ENCODE peak calls at places on chromosomes 3 and 15, in ten cellular contexts. N is WERI-Rb-1; F is SJCRH30; J is KBM-7; Z is GM20000; O is NCI-H510A; P is substantia nigra; K is CD8-positive, alpha-beta T cell; U is effector CD4-positive, alpha-beta T cell; Q is GM13977. X is an unnamed sample.

GRCh38 chr3:24591661-24592555 is 97.3 kb upstream of the THRB start:
- DNase-seq in N (no peak), F (no peak), J (no peak), Z (no peak), O (no peak), P (no peak), K (no peak), U (no peak), Q (no peak), X (no peak)

GRCh38 chr3:12643010-12643380 is 20.9 kb downstream of the RAF1 start:
- DNase-seq in N (peak), F (no peak), J (no peak), Z (no peak), O (no peak), P (no peak), K (no peak), U (no peak), Q (no peak), X (no peak)

GRCh38 chr3:142497729-142498128 is 49.9 kb upstream of the XRN1 start:
- DNase-seq in N (no peak), F (no peak), J (no peak), Z (no peak), O (no peak), P (no peak), K (no peak), U (no peak), Q (no peak), X (no peak)

GRCh38 chr3:11188231-11188630 is 33.9 kb downstream of the HRH1 start:
- DNase-seq in N (no peak), F (no peak), J (no peak), Z (no peak), O (no peak), P (no peak), K (no peak), U (no peak), Q (no peak), X (no peak)

GRCh38 chr3:100744671-100745070 is 35.4 kb downstream of the TFG start:
- DNase-seq in N (no peak), F (no peak), J (no peak), Z (no peak), O (no peak), P (no peak), K (no peak), U (no peak), Q (no peak), X (no peak)

GRCh38 chr15:82677720-82678323 is 30.7 kb upstream of the CPEB1 start:
- DNase-seq in N (no peak), F (no peak), J (no peak), Z (no peak), O (no peak), P (no peak), K (no peak), U (no peak), Q (no peak), X (no peak)

GRCh38 chr3:149581681-149582349 is 76.0 kb downstream of the WWTR1 start:
- DNase-seq in N (no peak), F (peak), J (peak), Z (no peak), O (peak), P (no peak), K (no peak), U (no peak), Q (no peak), X (no peak)

GRCh38 chr3:48407542-48408099 is 22.3 kb downstream of the PLXNB1 start:
- DNase-seq in N (no peak), F (no peak), J (no peak), Z (peak), O (no peak), P (no peak), K (no peak), U (no peak), Q (peak), X (no peak)

GRCh38 chr3:5082658-5083030 is 39.4 kb upstream of the ARL8B start:
- DNase-seq in N (no peak), F (no peak), J (no peak), Z (no peak), O (no peak), P (no peak), K (no peak), U (no peak), Q (no peak), X (no peak)

GRCh38 chr3:161104561-161105551 is at the start of gene B3GALNT1:
- DNase-seq in N (peak), F (no peak), J (no peak), Z (peak), O (peak), P (no peak), K (no peak), U (no peak), Q (peak), X (no peak)

GRCh38 chr3:148975277-148975676 is 16.1 kb upstream of the GYG1 start:
- DNase-seq in N (no peak), F (no peak), J (no peak), Z (no peak), O (no peak), P (no peak), K (no peak), U (no peak), Q (no peak), X (no peak)

GRCh38 chr3:102536479-102536878 is 101.7 kb downstream of the ZPLD1 start:
- DNase-seq in N (peak), F (peak), J (peak), Z (peak), O (no peak), P (no peak), K (no peak), U (no peak), Q (peak), X (peak)

GRCh38 chr15:92984161-92984560 is 84.0 kb downstream of the CHD2 start:
- DNase-seq in N (no peak), F (no peak), J (no peak), Z (no peak), O (no peak), P (no peak), K (no peak), U (no peak), Q (no peak), X (no peak)

GRCh38 chr3:169137943-169138342 is 525.6 kb downstream of the MECOM start:
- DNase-seq in N (no peak), F (no peak), J (no peak), Z (no peak), O (no peak), P (no peak), K (no peak), U (no peak), Q (no peak), X (no peak)

GRCh38 chr3:183253961-183254815 is 1.1 kb downstream of the B3GNT5 start:
- DNase-seq in N (peak), F (peak), J (peak), Z (peak), O (no peak), P (no peak), K (no peak), U (no peak), Q (peak), X (no peak)

GRCh38 chr3:188881954-188882641 is 289.7 kb upstream of the TPRG1 start:
- DNase-seq in N (no peak), F (no peak), J (no peak), Z (no peak), O (no peak), P (no peak), K (no peak), U (no peak), Q (no peak), X (no peak)

GRCh38 chr3:51343918-51344687 is 41.0 kb upstream of the MANF start:
- DNase-seq in N (no peak), F (no peak), J (no peak), Z (no peak), O (no peak), P (no peak), K (no peak), U (no peak), Q (no peak), X (no peak)

GRCh38 chr15:51199541-51199940 is 104.8 kb upstream of the TNFAIP8L3 start:
- DNase-seq in N (peak), F (peak), J (no peak), Z (no peak), O (no peak), P (no peak), K (no peak), U (no peak), Q (no peak), X (no peak)

GRCh38 chr3:10150987-10151386 is 9.4 kb downstream of the VHL start:
- DNase-seq in N (no peak), F (no peak), J (no peak), Z (no peak), O (no peak), P (no peak), K (no peak), U (no peak), Q (no peak), X (no peak)

GRCh38 chr15:41824062-41824745 is 3.7 kb upstream of the JMJD7 start:
- DNase-seq in N (no peak), F (no peak), J (no peak), Z (no peak), O (no peak), P (no peak), K (peak), U (no peak), Q (no peak), X (no peak)

GRCh38 chr3:28476194-28476593 is 127.6 kb upstream of the AZI2 start:
- DNase-seq in N (no peak), F (peak), J (peak), Z (peak), O (no peak), P (no peak), K (no peak), U (no peak), Q (peak), X (peak)

GRCh38 chr3:66261318-66261717 is 40.5 kb downstream of the SLC25A26 start:
- DNase-seq in N (no peak), F (no peak), J (no peak), Z (no peak), O (no peak), P (no peak), K (no peak), U (no peak), Q (no peak), X (no peak)

GRCh38 chr15:89899951-89900567 is 6.3 kb upstream of the AP3S2 start:
- DNase-seq in N (no peak), F (no peak), J (no peak), Z (no peak), O (no peak), P (no peak), K (no peak), U (no peak), Q (no peak), X (no peak)

GRCh38 chr15:63454812-63455211 is 49.6 kb upstream of the USP3 start:
- DNase-seq in N (no peak), F (no peak), J (no peak), Z (no peak), O (no peak), P (no peak), K (no peak), U (no peak), Q (no peak), X (no peak)

GRCh38 chr15:25724899-25725298 is 138.2 kb downstream of the ATP10A start:
- DNase-seq in N (no peak), F (no peak), J (no peak), Z (no peak), O (no peak), P (no peak), K (no peak), U (no peak), Q (no peak), X (no peak)

GRCh38 chr3:149384911-149385321 is 7.5 kb upstream of the TM4SF1 start:
- DNase-seq in N (no peak), F (no peak), J (no peak), Z (no peak), O (no peak), P (no peak), K (no peak), U (no peak), Q (no peak), X (no peak)

GRCh38 chr3:52529376-52530333 is 4.0 kb downstream of the NT5DC2 start:
- DNase-seq in N (no peak), F (no peak), J (no peak), Z (no peak), O (no peak), P (no peak), K (peak), U (no peak), Q (no peak), X (no peak)

GRCh38 chr15:73142802-73143762 is 90.8 kb downstream of the NEO1 start:
- DNase-seq in N (no peak), F (no peak), J (no peak), Z (peak), O (no peak), P (no peak), K (no peak), U (no peak), Q (peak), X (no peak)

GRCh38 chr3:15324335-15324734 is 8.1 kb downstream of the SH3BP5 start:
- DNase-seq in N (no peak), F (no peak), J (no peak), Z (no peak), O (no peak), P (no peak), K (no peak), U (no peak), Q (no peak), X (no peak)

GRCh38 chr3:130626021-130626420 is 109.0 kb downstream of the COL6A6 start:
- DNase-seq in N (no peak), F (no peak), J (no peak), Z (no peak), O (no peak), P (no peak), K (no peak), U (no peak), Q (no peak), X (no peak)

GRCh38 chr3:125001557-125002413 is 54.0 kb downstream of the HEG1 start:
- DNase-seq in N (no peak), F (no peak), J (no peak), Z (no peak), O (no peak), P (no peak), K (no peak), U (no peak), Q (no peak), X (no peak)

GRCh38 chr3:169953462-169954141 is 13.0 kb upstream of the SEC62 start:
- DNase-seq in N (no peak), F (no peak), J (no peak), Z (no peak), O (no peak), P (no peak), K (no peak), U (no peak), Q (no peak), X (no peak)

GRCh38 chr15:98878172-98878571 is 129.4 kb downstream of the PGPEP1L start:
- DNase-seq in N (no peak), F (no peak), J (no peak), Z (no peak), O (no peak), P (no peak), K (no peak), U (no peak), Q (no peak), X (no peak)

GRCh38 chr3:74643636-74644035 is 29.2 kb upstream of the CNTN3 start:
- DNase-seq in N (peak), F (peak), J (no peak), Z (no peak), O (no peak), P (no peak), K (no peak), U (no peak), Q (no peak), X (no peak)

GRCh38 chr3:121870710-121871109 is 23.5 kb upstream of the SLC15A2 start:
- DNase-seq in N (no peak), F (no peak), J (no peak), Z (no peak), O (no peak), P (no peak), K (no peak), U (no peak), Q (no peak), X (no peak)

GRCh38 chr3:196670335-196670734 is 30.8 kb downstream of the NRROS start:
- DNase-seq in N (no peak), F (no peak), J (peak), Z (no peak), O (no peak), P (no peak), K (no peak), U (no peak), Q (no peak), X (no peak)

GRCh38 chr3:10928396-10928960 is 64.1 kb upstream of the SLC6A1 start:
- DNase-seq in N (no peak), F (no peak), J (no peak), Z (no peak), O (no peak), P (no peak), K (no peak), U (no peak), Q (no peak), X (no peak)